ENCODE peak calls at places on chromosomes 4 and X, in ten cellular contexts. Q is SK-N-SH, H is cardiac fibroblast, F is Peyer's patch, J is OCI-LY7, M is hepatocyte, P is mucosa of descending colon, O is adipocyte, K is A549, I is transverse colon. E is an unnamed sample.

GRCh38 chrX:9995855-9996339 is 28.7 kb downstream of the CLDN34 start:
- DNase-seq in Q (peak), H (peak), F (peak), J (peak), M (peak), P (peak), O (peak), K (peak), I (peak), E (peak)

GRCh38 chr4:120977435-120977997 is 55.0 kb upstream of the PRDM5 start:
- DNase-seq in Q (peak), H (peak), F (no peak), J (peak), M (peak), P (peak), O (peak), K (peak), I (peak), E (peak)

GRCh38 chrX:75544760-75545159 is 21.9 kb upstream of the ZDHHC15 start:
- DNase-seq in Q (no peak), H (no peak), F (no peak), J (no peak), M (no peak), P (no peak), O (no peak), K (no peak), I (no peak), E (no peak)

GRCh38 chr4:48604527-48604926 is 114.5 kb downstream of the ZAR1 start:
- DNase-seq in Q (no peak), H (no peak), F (no peak), J (no peak), M (no peak), P (peak), O (no peak), K (no peak), I (peak), E (no peak)

GRCh38 chrX:53441531-53442321 is 7.6 kb upstream of the HSD17B10 start:
- DNase-seq in Q (peak), H (peak), F (peak), J (no peak), M (peak), P (peak), O (peak), K (peak), I (peak), E (no peak)

GRCh38 chr4:73609688-73610087 is 10.5 kb downstream of the RASSF6 start:
- DNase-seq in Q (no peak), H (peak), F (no peak), J (no peak), M (peak), P (no peak), O (peak), K (peak), I (no peak), E (no peak)

GRCh38 chrX:13254076-13254785 is 65.6 kb downstream of the ATXN3L start:
- DNase-seq in Q (no peak), H (peak), F (no peak), J (peak), M (peak), P (no peak), O (peak), K (peak), I (peak), E (peak)

GRCh38 chrX:134692233-134692632 is 34.0 kb upstream of the PLAC1 start:
- DNase-seq in Q (no peak), H (no peak), F (no peak), J (no peak), M (no peak), P (no peak), O (no peak), K (no peak), I (no peak), E (no peak)

GRCh38 chr4:2288051-2288541 is 26.2 kb upstream of the MXD4 start:
- DNase-seq in Q (no peak), H (no peak), F (peak), J (no peak), M (no peak), P (no peak), O (no peak), K (no peak), I (no peak), E (peak)

DNA sequence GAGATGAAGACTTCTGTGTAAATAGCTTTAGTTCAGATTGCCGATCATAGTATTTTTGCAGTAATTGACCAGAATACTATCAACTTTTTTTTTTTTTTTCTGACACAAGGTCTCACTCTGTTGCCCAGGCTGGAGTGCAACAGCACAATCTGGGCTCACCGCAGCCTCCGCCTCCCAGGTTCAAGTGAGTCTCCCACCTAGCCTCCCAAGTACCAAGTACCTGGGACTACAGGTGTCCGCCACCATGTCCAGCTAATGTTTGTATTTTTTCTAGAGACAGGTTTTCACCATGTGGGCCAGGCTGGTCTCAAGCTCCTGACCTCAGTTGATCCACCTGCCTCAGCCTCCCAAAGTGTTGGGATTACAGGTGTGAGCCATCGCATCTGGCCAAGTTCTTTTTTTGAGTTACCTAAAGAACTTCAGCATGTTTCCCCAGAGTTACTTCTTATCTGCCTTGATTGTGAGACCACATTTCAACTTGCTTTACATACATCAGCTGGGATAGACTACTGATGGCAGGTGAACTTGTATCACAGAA is 2.8 kb downstream of the UGDH start:
- DNase-seq in Q (no peak), H (no peak), F (no peak), J (no peak), M (no peak), P (no peak), O (no peak), K (no peak), I (no peak), E (no peak)
- H3K4me3 ChIP-seq in Q (peak), H (no peak), F (no peak), J (no peak), M (no peak), P (no peak), O (peak), K (peak), I (peak), E (no peak)

DNA sequence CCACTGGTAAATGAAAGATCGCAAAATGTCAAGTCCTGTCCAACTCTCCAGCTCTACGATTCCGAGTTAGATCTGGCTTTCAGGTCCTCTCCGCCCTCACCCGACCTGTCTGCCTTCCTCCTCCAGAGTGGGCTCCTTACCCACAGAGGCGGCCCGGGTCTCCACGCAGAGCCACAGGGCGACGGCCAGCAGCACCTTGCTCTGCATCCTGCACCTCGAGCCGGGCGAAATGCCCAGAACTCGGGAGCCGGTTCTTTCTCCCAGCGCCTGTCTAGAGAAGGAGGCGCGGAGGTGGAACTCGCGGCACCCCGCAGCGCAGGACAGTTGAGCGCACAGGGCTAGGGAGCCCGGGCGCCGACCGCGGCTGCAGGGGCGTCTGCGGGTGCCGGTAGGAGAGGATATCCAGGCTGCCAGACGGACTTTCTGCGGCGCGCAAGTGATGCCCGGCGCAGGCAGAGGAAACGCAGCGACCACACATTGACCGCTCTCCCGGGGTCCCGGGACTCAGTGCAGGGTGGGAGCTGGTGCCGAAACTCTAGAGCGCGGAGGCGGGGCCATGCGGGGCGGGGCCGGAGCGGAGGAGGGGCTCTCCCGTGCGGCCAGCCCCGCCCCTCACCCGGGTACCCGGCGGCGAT is at the start of gene KDR:
- DNase-seq in Q (peak), H (peak), F (peak), J (no peak), M (peak), P (no peak), O (peak), K (no peak), I (no peak), E (no peak)
- H3K4me3 ChIP-seq in Q (peak), H (peak), F (peak), J (no peak), M (peak), P (no peak), O (peak), K (peak), I (peak), E (no peak)

GRCh38 chrX:112668476-112669404 is 11.0 kb downstream of the LHFPL1 start:
- DNase-seq in Q (no peak), H (no peak), F (no peak), J (no peak), M (no peak), P (no peak), O (no peak), K (no peak), I (no peak), E (no peak)

GRCh38 chrX:112664928-112665327 is 14.8 kb downstream of the LHFPL1 start:
- DNase-seq in Q (no peak), H (no peak), F (no peak), J (no peak), M (no peak), P (no peak), O (no peak), K (no peak), I (no peak), E (no peak)

GRCh38 chrX:112662559-112663427 is 16.9 kb downstream of the LHFPL1 start:
- DNase-seq in Q (no peak), H (peak), F (no peak), J (no peak), M (no peak), P (no peak), O (no peak), K (no peak), I (no peak), E (no peak)
- H3K4me3 ChIP-seq in Q (no peak), H (no peak), F (no peak), J (no peak), M (no peak), P (no peak), O (no peak), K (no peak), I (no peak), E (no peak)

DNA sequence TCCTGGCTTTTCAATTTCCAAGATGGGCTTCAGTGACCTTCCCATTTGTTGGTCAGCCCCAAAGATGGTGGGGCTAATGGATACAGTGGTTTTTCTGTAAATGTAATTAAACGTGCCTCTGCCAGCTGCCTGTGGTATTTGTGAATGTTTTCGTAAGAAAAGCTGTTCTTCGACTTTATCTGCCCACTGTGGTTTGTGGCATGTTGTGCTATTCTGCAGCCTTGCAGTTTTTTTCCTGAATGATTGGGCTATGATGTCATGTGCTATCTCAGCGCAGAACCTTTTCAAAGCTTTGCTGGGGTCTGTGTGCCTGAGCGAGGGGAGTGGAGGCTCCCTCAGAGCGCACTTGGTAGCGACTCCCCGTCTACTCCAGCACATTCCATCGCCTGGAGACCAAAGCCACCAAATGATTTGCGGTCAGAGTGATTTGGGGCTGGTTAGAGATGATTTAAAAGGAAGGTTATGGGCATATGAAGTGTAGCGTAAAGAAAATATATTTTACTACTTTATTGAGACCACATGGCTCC is 137.5 kb downstream of the PALLD start:
- DNase-seq in Q (no peak), H (peak), F (no peak), J (no peak), M (peak), P (no peak), O (peak), K (no peak), I (no peak), E (no peak)
- H3K4me3 ChIP-seq in Q (peak), H (peak), F (no peak), J (no peak), M (peak), P (no peak), O (peak), K (peak), I (peak), E (no peak)

DNA sequence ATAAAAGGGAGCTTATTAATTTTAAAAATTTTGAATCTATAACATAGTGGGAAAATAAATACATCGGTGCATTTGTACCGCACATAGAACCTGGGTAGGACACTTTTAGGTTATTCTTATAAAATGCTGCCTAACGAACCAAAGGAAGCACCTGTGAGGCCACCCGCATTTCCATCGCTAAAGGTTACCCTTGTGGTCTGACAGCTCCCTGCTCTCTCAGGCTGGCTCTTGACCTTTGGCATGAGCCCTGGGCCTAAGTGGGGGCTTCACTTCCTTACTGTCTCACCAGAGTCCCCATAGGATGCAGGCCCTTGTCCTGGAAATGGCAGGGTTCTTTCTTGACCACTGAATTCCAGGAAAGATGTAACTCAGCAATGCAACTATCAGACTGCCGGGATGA is 46.0 kb downstream of the HADH start:
- DNase-seq in Q (no peak), H (no peak), F (no peak), J (peak), M (no peak), P (no peak), O (no peak), K (no peak), I (peak), E (no peak)
- H3K4me3 ChIP-seq in Q (no peak), H (no peak), F (no peak), J (peak), M (no peak), P (no peak), O (no peak), K (no peak), I (no peak), E (no peak)

GRCh38 chr4:13656569-13656988 is 29.1 kb upstream of the BOD1L1 start:
- DNase-seq in Q (peak), H (peak), F (peak), J (peak), M (peak), P (peak), O (peak), K (peak), I (peak), E (peak)
- H3K4me3 ChIP-seq in Q (peak), H (peak), F (no peak), J (peak), M (peak), P (no peak), O (peak), K (no peak), I (peak), E (no peak)

GRCh38 chr4:143768007-143768591 is 67.6 kb upstream of the FREM3 start:
- DNase-seq in Q (no peak), H (peak), F (no peak), J (no peak), M (no peak), P (no peak), O (peak), K (peak), I (no peak), E (no peak)
- H3K4me3 ChIP-seq in Q (no peak), H (no peak), F (no peak), J (no peak), M (no peak), P (no peak), O (no peak), K (no peak), I (no peak), E (no peak)

GRCh38 chrX:48914593-48915493 is 3.4 kb upstream of the SLC35A2 start:
- DNase-seq in Q (no peak), H (no peak), F (no peak), J (no peak), M (no peak), P (no peak), O (no peak), K (no peak), I (no peak), E (no peak)

GRCh38 chrX:48911407-48912182 is at the start of gene SLC35A2:
- DNase-seq in Q (peak), H (peak), F (peak), J (peak), M (peak), P (peak), O (peak), K (peak), I (peak), E (peak)

GRCh38 chrX:48917139-48917980 is 1.5 kb downstream of the PIM2 start:
- DNase-seq in Q (peak), H (peak), F (peak), J (peak), M (peak), P (peak), O (peak), K (peak), I (peak), E (peak)

GRCh38 chrX:48910926-48911406 is 480 bp downstream of the SLC35A2 start:
- DNase-seq in Q (no peak), H (peak), F (no peak), J (peak), M (no peak), P (no peak), O (peak), K (no peak), I (no peak), E (no peak)

GRCh38 chrX:48913605-48914366 is 2.3 kb upstream of the SLC35A2 start:
- DNase-seq in Q (no peak), H (no peak), F (no peak), J (no peak), M (no peak), P (no peak), O (no peak), K (no peak), I (no peak), E (no peak)
- H3K4me3 ChIP-seq in Q (no peak), H (no peak), F (no peak), J (no peak), M (no peak), P (no peak), O (no peak), K (no peak), I (no peak), E (no peak)

E was measured in WERI-Rb-1.